ENCODE peak calls at places on chromosomes 1 and 21, in seven cellular contexts. X is AG04450, U is uterus, C is glutamatergic neuron, M is AG10803, I is cardiac fibroblast, Q is body of pancreas. G is an unnamed sample.

GRCh38 chr1:85296980-85297379 is 20.5 kb upstream of the BCL10 start:
- DNase-seq in U (no peak), M (peak; percentile 64), X (no peak), C (no peak), Q (no peak), I (no peak), G (no peak)

GRCh38 chr1:238955934-238956333 is 430.4 kb upstream of the CHRM3 start:
- DNase-seq in I (no peak), M (no peak), X (no peak), U (no peak), C (no peak), Q (no peak), G (no peak)

GRCh38 chr1:152189657-152190442 is 30.8 kb upstream of the RPTN start:
- DNase-seq in Q (peak; percentile 66), U (peak; percentile 25), I (peak; percentile 70), M (peak; percentile 60), X (no peak), C (peak; percentile 72), G (peak; percentile 60)

GRCh38 chr1:95384570-95384969 is 150.6 kb downstream of the RWDD3 start:
- DNase-seq in M (no peak), X (no peak), C (no peak), U (no peak), Q (no peak), I (no peak), G (peak; percentile 62)

GRCh38 chr21:33158654-33159053 is 71.1 kb upstream of the IFNAR2 start:
- DNase-seq in M (no peak), I (no peak), C (no peak), Q (no peak), U (no peak), X (no peak), G (no peak)

GRCh38 chr1:222979561-222979960 is 163.5 kb downstream of the TLR5 start:
- DNase-seq in U (no peak), X (no peak), C (peak; percentile 21), Q (no peak), M (no peak), I (no peak), G (no peak)

GRCh38 chr1:22078133-22078532 is 25.6 kb downstream of the CDC42 start:
- DNase-seq in U (no peak), Q (no peak), C (no peak), I (no peak), X (no peak), M (no peak), G (no peak)

GRCh38 chr1:172973424-172973823 is 77.3 kb downstream of the TNFSF18 start:
- DNase-seq in M (no peak), I (no peak), X (no peak), Q (peak; percentile 51), C (no peak), U (no peak), G (no peak)

GRCh38 chr1:234998174-234998741 is 130.4 kb downstream of the TOMM20 start:
- DNase-seq in U (no peak), Q (no peak), X (no peak), C (no peak), M (peak; percentile 39), I (peak; percentile 74), G (no peak)

GRCh38 chr1:70504821-70505193 is 93.7 kb downstream of the CTH start:
- DNase-seq in I (peak; percentile 80), U (peak; percentile 73), X (no peak), C (no peak), M (peak; percentile 90), Q (peak; percentile 44), G (no peak)

GRCh38 chr1:103142466-103142865 is 34.1 kb upstream of the COL11A1 start:
- DNase-seq in X (no peak), U (no peak), I (no peak), Q (no peak), C (no peak), M (no peak), G (no peak)

GRCh38 chr21:39159342-39160063 is 23.7 kb downstream of the PSMG1 start:
- DNase-seq in I (peak; percentile 21), U (no peak), X (peak; percentile 27), M (no peak), C (no peak), Q (no peak), G (no peak)

GRCh38 chr21:42229676-42230075 is 10.7 kb downstream of the ABCG1 start:
- DNase-seq in Q (no peak), M (no peak), I (no peak), X (no peak), U (no peak), C (no peak), G (no peak)

GRCh38 chr1:54967372-54967771 is 13.1 kb upstream of the TMEM61 start:
- DNase-seq in M (no peak), U (no peak), I (no peak), C (no peak), Q (no peak), X (no peak), G (no peak)

GRCh38 chr1:56576880-56577858 is 2.2 kb downstream of the PLPP3 start:
- DNase-seq in Q (peak; percentile 17), C (no peak), X (no peak), U (no peak), I (peak; percentile 67), M (peak; percentile 42), G (peak; percentile 15)

GRCh38 chr1:55250399-55251075 is 35.4 kb upstream of the USP24 start:
- DNase-seq in I (no peak), C (no peak), X (no peak), Q (no peak), M (peak; percentile 10), U (no peak), G (no peak)

GRCh38 chr1:99657213-99658030 is 11.5 kb downstream of the PALMD start:
- DNase-seq in M (no peak), X (no peak), U (no peak), Q (no peak), C (no peak), I (peak; percentile 85), G (no peak)

GRCh38 chr1:153488731-153489130 is 28.3 kb upstream of the S100A7 start:
- DNase-seq in X (no peak), U (no peak), Q (peak; percentile 3), I (peak; percentile 89), M (peak; percentile 32), C (no peak), G (no peak)

GRCh38 chr1:206635080-206635982 is at the start of gene DYRK3:
- DNase-seq in C (peak; percentile 91), X (peak; percentile 78), M (peak; percentile 92), Q (peak; percentile 96), U (peak; percentile 97), I (peak; percentile 96), G (peak; percentile 90)
- TF ChIP-seq CTCF in C (no peak), X (no peak), M (peak; percentile 8), Q (no peak), U (peak; percentile 26), I (no peak), G (no peak)

GRCh38 chr1:101769520-101769919 is 227.2 kb downstream of the OLFM3 start:
- DNase-seq in U (no peak), C (no peak), X (no peak), M (no peak), Q (no peak), I (peak; percentile 3), G (peak; percentile 13)
- TF ChIP-seq CTCF in U (no peak), C (peak; percentile 71), X (peak; percentile 43), M (no peak), Q (no peak), I (peak; percentile 43), G (peak; percentile 69)

DNA sequence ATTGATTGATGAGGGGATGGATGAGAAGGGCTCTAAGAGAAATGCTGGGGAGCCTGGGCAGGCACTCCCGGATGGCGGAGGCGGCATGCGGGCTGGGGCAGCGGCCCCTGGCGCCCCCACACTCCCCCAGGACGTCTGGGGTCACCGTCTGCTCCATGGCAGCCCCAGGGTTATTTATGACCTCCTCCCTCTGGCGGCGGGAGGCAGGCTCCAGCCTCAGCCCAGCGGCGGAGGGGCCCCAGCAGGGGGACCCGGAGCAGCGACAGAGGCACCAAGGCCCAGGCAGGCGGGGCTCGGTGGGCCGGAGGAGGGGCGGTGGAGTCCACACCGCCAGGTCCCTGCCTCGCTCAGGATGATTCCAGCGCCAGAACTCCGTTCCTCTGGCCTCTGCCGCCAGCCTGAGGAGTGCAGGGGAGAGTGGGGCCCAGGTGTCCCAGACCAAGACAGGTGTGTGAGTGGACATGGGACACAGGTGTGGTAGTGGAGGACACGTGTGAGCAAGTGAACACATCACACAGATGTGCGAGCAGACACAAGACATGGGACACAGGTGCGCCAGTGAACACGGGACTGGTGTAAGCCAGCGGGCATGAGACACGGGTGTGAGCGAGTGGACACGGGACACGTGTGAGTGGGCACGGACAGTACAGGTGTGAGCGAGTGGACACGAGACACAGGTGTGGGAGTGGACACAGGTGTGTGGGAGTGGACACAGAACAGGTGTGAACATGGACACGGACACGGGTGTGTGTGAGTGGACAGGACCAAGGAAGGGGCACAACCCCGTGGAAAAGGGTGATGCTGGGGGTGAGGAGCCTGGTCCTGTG is 2.5 kb upstream of the SAMD11 start:
- DNase-seq in C (peak; percentile 87), X (peak; percentile 36), U (peak; percentile 79), M (peak; percentile 69), Q (peak; percentile 61), I (peak; percentile 78), G (peak; percentile 69)
- TF ChIP-seq CTCF in C (peak; percentile 23), X (peak; percentile 58), U (peak; percentile 64), M (peak; percentile 42), Q (peak; percentile 52), I (peak; percentile 56), G (no peak)

GRCh38 chr1:18419123-18419844 is 61.4 kb upstream of the KLHDC7A start:
- DNase-seq in Q (no peak), C (no peak), U (no peak), M (no peak), I (no peak), X (no peak), G (no peak)

GRCh38 chr1:18414872-18415447 is 65.8 kb upstream of the KLHDC7A start:
- DNase-seq in U (no peak), Q (no peak), C (no peak), X (no peak), I (no peak), M (no peak), G (no peak)

GRCh38 chr1:18419845-18420184 is 60.9 kb upstream of the KLHDC7A start:
- DNase-seq in U (no peak), I (no peak), Q (no peak), M (no peak), C (no peak), X (no peak), G (no peak)

GRCh38 chr1:18415448-18415960 is 65.2 kb upstream of the KLHDC7A start:
- DNase-seq in Q (no peak), X (no peak), I (no peak), M (no peak), C (no peak), U (no peak), G (no peak)

DNA sequence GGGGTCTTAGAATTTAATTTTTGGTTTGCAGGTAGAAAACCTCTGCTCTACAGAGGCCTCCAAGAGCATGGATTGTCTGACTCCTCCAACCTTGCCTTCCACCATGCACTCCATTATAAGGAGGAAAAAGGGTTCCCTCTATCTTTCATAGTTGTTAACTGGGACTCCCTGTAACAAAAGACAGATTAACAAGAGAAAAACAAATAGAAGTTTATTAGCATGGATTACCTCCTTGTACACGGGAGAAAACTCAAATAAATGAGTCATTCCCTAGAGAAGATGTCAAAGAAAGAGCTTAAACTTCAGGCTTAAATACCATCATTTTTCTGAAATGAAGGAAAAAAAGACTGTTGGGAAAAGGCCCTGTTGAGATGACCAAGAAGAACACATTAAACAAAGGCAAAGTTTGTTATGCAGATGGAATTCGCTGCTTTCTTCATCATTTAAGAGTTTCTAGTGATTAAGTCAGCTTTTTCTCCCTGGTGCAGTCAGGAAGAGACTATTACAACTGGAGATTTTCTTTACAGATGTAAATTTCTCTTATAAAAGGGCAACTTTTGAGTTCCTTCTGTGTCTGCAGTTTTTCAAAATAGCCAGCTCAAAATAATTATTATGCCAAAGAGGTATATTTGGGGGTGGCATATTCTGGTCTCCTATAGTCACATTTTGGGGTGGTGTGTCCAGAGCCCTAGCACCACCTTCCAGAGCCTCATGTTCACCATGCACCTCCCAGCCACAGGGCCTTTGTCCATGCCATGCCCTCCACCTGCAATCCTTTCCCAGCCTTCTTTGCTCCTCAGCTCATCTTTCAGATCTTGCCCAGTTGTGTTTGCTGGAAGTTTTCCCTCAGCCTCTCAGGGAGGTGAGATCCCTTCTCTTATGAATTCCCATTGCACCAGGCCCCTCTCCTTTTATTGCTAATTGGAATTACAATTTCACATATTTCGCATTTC is 63.1 kb upstream of the KLHDC7A start:
- DNase-seq in M (no peak), U (no peak), I (no peak), C (no peak), X (no peak), Q (no peak), G (no peak)
- TF ChIP-seq CTCF in M (no peak), U (no peak), I (no peak), C (no peak), X (no peak), Q (no peak), G (no peak)

G was measured in endothelial cell.